ENCODE peak calls at places on chromosome 1, in ten cellular contexts. E is neural progenitor cell, B is K562, A is heart right ventricle, O is astrocyte, U is stomach, W is BE2C, T is Panc1, C is tibial nerve, I is cardiac muscle cell. H is an unnamed sample. For H3K36me3, the result is how much of the 10 kb centered on the place peaks cover.

GRCh38 chr1:226181996-226182714 is 4.4 kb downstream of the ACBD3 start:
- DNase-seq in E (peak), B (peak), A (peak), O (peak), U (peak), W (peak), T (no peak), C (peak), I (peak), H (peak)

GRCh38 chr1:51989582-51990477 is 670 bp downstream of the RAB3B start:
- DNase-seq in E (peak), B (no peak), A (no peak), O (no peak), U (no peak), W (no peak), T (no peak), C (no peak), I (no peak), H (no peak)

GRCh38 chr1:165169028-165169427 is 187.5 kb downstream of the LMX1A start:
- DNase-seq in E (no peak), B (no peak), A (no peak), O (no peak), U (no peak), W (no peak), T (no peak), C (no peak), I (no peak), H (peak)

GRCh38 chr1:230127105-230128054 is 60.3 kb downstream of the GALNT2 start:
- DNase-seq in E (peak), B (peak), A (no peak), O (no peak), U (no peak), W (no peak), T (no peak), C (no peak), I (no peak), H (no peak)

GRCh38 chr1:87084247-87084836 is 169.9 kb downstream of the HS2ST1 start:
- DNase-seq in E (peak), B (no peak), A (no peak), O (peak), U (no peak), W (no peak), T (no peak), C (no peak), I (peak), H (peak)

GRCh38 chr1:147496571-147496970 is 44.7 kb upstream of the BCL9 start:
- DNase-seq in E (peak), B (peak), A (peak), O (peak), U (peak), W (peak), T (no peak), C (peak), I (no peak), H (no peak)

GRCh38 chr1:53061859-53062714 is at the start of gene PODN:
- DNase-seq in E (peak), B (no peak), A (peak), O (no peak), U (no peak), W (no peak), T (no peak), C (peak), I (peak), H (no peak)

GRCh38 chr1:89130716-89131115 is 4.8 kb upstream of the GBP2 start:
- DNase-seq in E (no peak), B (no peak), A (no peak), O (peak), U (no peak), W (no peak), T (no peak), C (no peak), I (no peak), H (no peak)

GRCh38 chr1:70353038-70353437 is 1.5 kb downstream of the ANKRD13C start:
- DNase-seq in E (no peak), B (no peak), A (no peak), O (no peak), U (no peak), W (no peak), T (no peak), C (no peak), I (no peak), H (no peak)

GRCh38 chr1:113036639-113037321 is 36.2 kb upstream of the LRIG2 start:
- DNase-seq in E (no peak), B (no peak), A (no peak), O (peak), U (no peak), W (no peak), T (no peak), C (no peak), I (no peak), H (peak)

GRCh38 chr1:56025942-56026341 is 553.4 kb downstream of the PLPP3 start:
- DNase-seq in E (no peak), B (no peak), A (no peak), O (peak), U (no peak), W (no peak), T (no peak), C (no peak), I (no peak), H (peak)

GRCh38 chr1:10253755-10254154 is 43.4 kb downstream of the KIF1B start:
- DNase-seq in E (no peak), B (no peak), A (no peak), O (peak), U (no peak), W (no peak), T (no peak), C (peak), I (no peak), H (peak)

GRCh38 chr1:174726167-174726879 is 273.4 kb upstream of the CACYBP start:
- DNase-seq in E (peak), B (no peak), A (no peak), O (peak), U (no peak), W (no peak), T (no peak), C (no peak), I (peak), H (peak)

GRCh38 chr1:29271724-29272123 is 35.4 kb downstream of the PTPRU start:
- DNase-seq in E (peak), B (no peak), A (peak), O (peak), U (peak), W (no peak), T (no peak), C (peak), I (peak), H (peak)

GRCh38 chr1:169236143-169236542 is 129.7 kb downstream of the ATP1B1 start:
- DNase-seq in E (no peak), B (no peak), A (no peak), O (peak), U (no peak), W (no peak), T (no peak), C (peak), I (no peak), H (no peak)

GRCh38 chr1:89757532-89757931 is 63.3 kb upstream of the LRRC8D start:
- DNase-seq in E (no peak), B (no peak), A (peak), O (no peak), U (no peak), W (no peak), T (no peak), C (no peak), I (no peak), H (no peak)

GRCh38 chr1:76862447-76862846 is 4.8 kb upstream of the ST6GALNAC5 start:
- DNase-seq in E (no peak), B (no peak), A (no peak), O (peak), U (no peak), W (no peak), T (no peak), C (no peak), I (no peak), H (peak)

GRCh38 chr1:84736445-84736844 is 46.2 kb upstream of the SSX2IP start:
- DNase-seq in E (no peak), B (no peak), A (no peak), O (no peak), U (no peak), W (no peak), T (no peak), C (no peak), I (no peak), H (no peak)

GRCh38 chr1:100322436-100323211 is 29.7 kb upstream of the CDC14A start:
- DNase-seq in E (no peak), B (no peak), A (no peak), O (no peak), U (no peak), W (no peak), T (no peak), C (no peak), I (no peak), H (peak)

GRCh38 chr1:11233208-11233607 is 29.1 kb downstream of the MTOR start:
- DNase-seq in E (no peak), B (no peak), A (no peak), O (no peak), U (no peak), W (no peak), T (no peak), C (no peak), I (no peak), H (no peak)

GRCh38 chr1:27682351-27682944 is 10.5 kb upstream of the IFI6 start:
- DNase-seq in E (no peak), B (no peak), A (no peak), O (no peak), U (no peak), W (no peak), T (no peak), C (no peak), I (no peak), H (no peak)

GRCh38 chr1:3473381-3473844 is 18.9 kb downstream of the ARHGEF16 start:
- DNase-seq in E (no peak), B (no peak), A (no peak), O (peak), U (no peak), W (no peak), T (no peak), C (peak), I (no peak), H (peak)

GRCh38 chr1:109466440-109467300 is at the start of gene SYPL2:
- DNase-seq in E (peak), B (peak), A (peak), O (no peak), U (peak), W (peak), T (no peak), C (peak), I (peak), H (no peak)

GRCh38 chr1:7795406-7795805 is 11.3 kb downstream of the PER3 start:
- DNase-seq in E (no peak), B (no peak), A (no peak), O (no peak), U (no peak), W (no peak), T (no peak), C (no peak), I (no peak), H (no peak)
- H3K36me3 ChIP-seq in E (under half), B (under half), A (half or more), O (under half), U (half or more), W (under half), T (under half), C (half or more), I (under half), H (under half)

GRCh38 chr1:170583186-170583585 is 51.2 kb downstream of the GORAB start:
- DNase-seq in E (no peak), B (no peak), A (no peak), O (no peak), U (no peak), W (no peak), T (no peak), C (no peak), I (no peak), H (peak)
- TF ChIP-seq CTCF in E (no peak), B (no peak), A (no peak), O (no peak), U (no peak), W (no peak), T (no peak), C (no peak), I (no peak), H (peak)

GRCh38 chr1:41003640-41004220 is 17.8 kb downstream of the SLFNL1 start:
- DNase-seq in E (peak), B (peak), A (peak), O (peak), U (peak), W (peak), T (peak), C (peak), I (peak), H (peak)
- H3K36me3 ChIP-seq in E (under half), B (half or more), A (under half), O (half or more), U (half or more), W (half or more), T (half or more), C (half or more), I (under half), H (under half)

DNA sequence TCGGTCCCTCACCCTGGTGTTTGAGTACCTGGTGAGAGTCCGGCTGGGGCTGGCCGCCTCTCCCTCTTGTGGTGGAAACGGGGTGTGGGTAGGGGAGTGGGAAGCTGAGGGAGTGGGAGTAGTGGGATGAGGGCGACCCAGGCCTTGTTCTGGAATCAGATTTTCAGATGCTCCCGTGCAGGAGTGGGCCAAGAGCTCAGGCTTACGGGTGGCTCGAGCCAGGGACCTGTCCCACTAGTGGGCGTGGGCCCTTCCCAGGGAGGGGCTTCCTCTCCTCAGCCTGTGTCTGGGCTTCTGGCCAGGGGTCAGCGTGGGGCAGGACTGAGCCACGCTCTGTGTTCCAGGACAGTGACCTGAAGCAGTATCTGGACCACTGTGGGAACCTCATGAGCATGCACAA is 22.0 kb downstream of the CDK18 start:
- DNase-seq in E (no peak), B (no peak), A (peak), O (no peak), U (no peak), W (no peak), T (no peak), C (no peak), I (no peak), H (no peak)
- TF ChIP-seq CTCF in E (no peak), B (no peak), A (no peak), O (no peak), U (no peak), W (no peak), T (peak), C (no peak), I (no peak), H (no peak)

DNA sequence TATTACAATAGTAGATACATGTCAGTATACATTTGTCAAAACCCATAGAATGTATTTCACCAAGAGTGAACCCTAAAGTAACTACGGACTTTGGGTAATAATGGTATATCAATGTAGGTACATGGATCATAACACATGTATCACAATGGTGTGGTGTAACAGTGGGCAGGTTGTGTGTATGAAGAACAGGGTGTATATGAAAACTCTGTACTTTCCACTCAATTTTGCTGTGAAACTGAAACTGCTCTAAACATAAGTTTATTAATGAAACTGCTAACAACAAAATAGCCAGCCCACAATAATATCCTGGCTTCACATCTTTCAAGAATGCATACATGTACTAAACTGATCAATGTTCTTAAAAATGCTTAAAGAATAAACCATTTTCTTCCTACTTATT is 90.2 kb downstream of the RUSC1 start:
- DNase-seq in E (no peak), B (no peak), A (no peak), O (no peak), U (no peak), W (no peak), T (no peak), C (no peak), I (no peak), H (no peak)
- H3K36me3 ChIP-seq in E (under half), B (under half), A (under half), O (under half), U (half or more), W (under half), T (under half), C (half or more), I (under half), H (under half)

GRCh38 chr1:154705544-154705943 is 97.6 kb upstream of the ADAR start:
- DNase-seq in E (no peak), B (no peak), A (no peak), O (no peak), U (no peak), W (no peak), T (no peak), C (no peak), I (no peak), H (no peak)
- TF ChIP-seq CTCF in E (no peak), B (no peak), A (no peak), O (no peak), U (no peak), W (no peak), T (no peak), C (no peak), I (no peak), H (no peak)

GRCh38 chr1:16458801-16459200 is 18.3 kb downstream of the NECAP2 start:
- DNase-seq in E (no peak), B (no peak), A (no peak), O (no peak), U (no peak), W (no peak), T (no peak), C (no peak), I (no peak), H (no peak)
- H3K36me3 ChIP-seq in E (under half), B (half or more), A (under half), O (under half), U (half or more), W (under half), T (under half), C (half or more), I (under half), H (under half)

GRCh38 chr1:1123581-1124507 is 8.0 kb upstream of the C1orf159 start:
- DNase-seq in E (no peak), B (no peak), A (no peak), O (no peak), U (no peak), W (peak), T (no peak), C (no peak), I (no peak), H (no peak)
- TF ChIP-seq CTCF in E (no peak), B (no peak), A (no peak), O (no peak), U (no peak), W (no peak), T (no peak), C (no peak), I (no peak), H (no peak)

DNA sequence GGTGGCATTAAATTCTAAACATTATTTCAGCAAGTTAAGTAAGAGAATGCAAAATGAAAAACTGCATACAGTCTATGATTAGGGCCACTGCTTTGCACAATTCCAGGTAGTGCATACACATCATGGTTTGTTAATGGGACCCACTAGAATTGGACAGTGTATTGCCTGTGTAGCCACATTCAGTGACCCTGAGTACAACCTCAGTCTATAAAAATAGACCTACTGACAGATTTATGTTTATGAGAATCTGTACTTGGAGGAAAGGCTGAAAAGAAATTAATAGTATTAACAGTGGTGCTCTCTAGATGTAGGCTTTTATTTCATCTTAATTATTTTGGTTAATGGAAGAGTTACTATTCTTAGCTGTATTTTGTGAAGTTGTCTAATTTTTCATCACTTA is 18.8 kb downstream of the UAP1 start:
- DNase-seq in E (no peak), B (no peak), A (no peak), O (no peak), U (no peak), W (no peak), T (no peak), C (no peak), I (no peak), H (no peak)
- H3K36me3 ChIP-seq in E (under half), B (half or more), A (under half), O (half or more), U (half or more), W (under half), T (under half), C (half or more), I (under half), H (under half)

GRCh38 chr1:67142931-67143330 is 8.2 kb upstream of the C1orf141 start:
- DNase-seq in E (no peak), B (no peak), A (no peak), O (no peak), U (no peak), W (no peak), T (no peak), C (no peak), I (no peak), H (no peak)

GRCh38 chr1:67146101-67146500 is 11.3 kb upstream of the C1orf141 start:
- DNase-seq in E (no peak), B (no peak), A (no peak), O (no peak), U (no peak), W (no peak), T (no peak), C (no peak), I (no peak), H (no peak)

GRCh38 chr1:67148516-67149178 is 13.9 kb upstream of the C1orf141 start:
- DNase-seq in E (no peak), B (peak), A (no peak), O (no peak), U (no peak), W (no peak), T (no peak), C (no peak), I (no peak), H (no peak)

GRCh38 chr1:67146539-67146938 is 11.8 kb upstream of the C1orf141 start:
- DNase-seq in E (no peak), B (no peak), A (no peak), O (no peak), U (no peak), W (no peak), T (no peak), C (no peak), I (no peak), H (peak)

GRCh38 chr1:67144696-67145095 is 9.9 kb upstream of the C1orf141 start:
- DNase-seq in E (no peak), B (peak), A (no peak), O (no peak), U (no peak), W (no peak), T (no peak), C (no peak), I (no peak), H (no peak)
- TF ChIP-seq CTCF in E (peak), B (peak), A (no peak), O (peak), U (no peak), W (peak), T (peak), C (no peak), I (peak), H (peak)